ENCODE peak calls at places on chromosomes 13 and 19, in ten cellular contexts. B is body of pancreas, Q is breast epithelium, A is Peyer's patch, Y is stomach, D is lower leg skin, K is heart left ventricle, Z is GM12891, X is GM12892, V is ovary. J is an unnamed sample.

GRCh38 chr13:48222358-48223015 is 10.5 kb upstream of the ITM2B start:
- DNase-seq in Y (no peak), D (no peak), Z (no peak), A (peak), K (no peak), B (no peak), X (no peak), Q (no peak), V (peak), J (no peak)

GRCh38 chr13:107342747-107343146 is 774.8 kb upstream of the ARGLU1 start:
- DNase-seq in A (no peak), Z (no peak), K (no peak), Y (no peak), V (no peak), Q (no peak), D (no peak), B (no peak), X (no peak), J (no peak)

GRCh38 chr13:89061821-89062220 is 1390.7 kb downstream of the SLITRK5 start:
- DNase-seq in K (no peak), D (no peak), A (no peak), X (no peak), Z (no peak), Y (no peak), Q (no peak), V (no peak), B (no peak), J (no peak)

GRCh38 chr13:44710576-44710975 is 134.4 kb upstream of the TSC22D1 start:
- DNase-seq in A (no peak), Z (peak), Q (no peak), Y (no peak), K (no peak), D (no peak), X (peak), B (no peak), V (no peak), J (no peak)

GRCh38 chr13:113651511-113652403 is 6.2 kb downstream of the ATP4B start:
- DNase-seq in B (no peak), Z (no peak), Y (peak), V (no peak), X (no peak), A (peak), D (peak), K (peak), Q (peak), J (no peak)

GRCh38 chr13:66656050-66656449 is 574.1 kb downstream of the PCDH9 start:
- DNase-seq in D (no peak), Z (no peak), Q (no peak), X (no peak), Y (no peak), A (no peak), V (no peak), K (no peak), B (no peak), J (no peak)

GRCh38 chr13:68304287-68304893 is 1074.3 kb upstream of the PCDH9 start:
- DNase-seq in Z (peak), Q (no peak), K (no peak), B (no peak), Y (no peak), V (no peak), A (no peak), X (no peak), D (no peak), J (peak)

GRCh38 chr13:19782049-19782726 is 557 bp downstream of the PSPC1 start:
- DNase-seq in A (peak), Q (peak), X (peak), V (peak), B (peak), Y (peak), Z (peak), K (peak), D (peak), J (peak)

GRCh38 chr13:59112375-59112774 is 1051.4 kb downstream of the DIAPH3 start:
- DNase-seq in A (peak), D (no peak), X (no peak), Q (no peak), Z (no peak), V (no peak), K (peak), B (no peak), Y (no peak), J (no peak)

GRCh38 chr19:46133101-46133627 is 8.7 kb upstream of the IGFL3 start:
- DNase-seq in B (peak), X (no peak), D (peak), K (peak), V (no peak), A (no peak), Z (no peak), Q (no peak), Y (no peak), J (no peak)

GRCh38 chr19:7722231-7722651 is 9.7 kb downstream of the CLEC4G start:
- DNase-seq in Y (no peak), K (no peak), X (no peak), B (no peak), Z (no peak), Q (no peak), D (no peak), V (no peak), A (no peak), J (no peak)

GRCh38 chr19:49214701-49215100 is 57.1 kb downstream of the TRPM4 start:
- DNase-seq in B (no peak), Z (peak), Y (no peak), V (no peak), Q (no peak), D (no peak), K (no peak), A (no peak), X (peak), J (no peak)

GRCh38 chr13:112348642-112349345 is 27.4 kb upstream of the SPACA7 start:
- DNase-seq in Y (no peak), K (no peak), Q (no peak), A (no peak), B (no peak), D (no peak), Z (no peak), X (no peak), V (no peak), J (no peak)

GRCh38 chr13:20145521-20145920 is 15.3 kb downstream of the GJA3 start:
- DNase-seq in B (no peak), V (no peak), Z (no peak), X (no peak), Q (no peak), Y (no peak), K (no peak), D (no peak), A (no peak), J (no peak)

GRCh38 chr19:42169486-42169885 is 37.2 kb upstream of the POU2F2 start:
- DNase-seq in D (no peak), K (no peak), A (no peak), Z (no peak), Q (no peak), B (no peak), V (no peak), X (no peak), Y (no peak), J (no peak)

GRCh38 chr19:16379521-16380313 is 55.1 kb downstream of the KLF2 start:
- DNase-seq in Z (no peak), B (no peak), X (no peak), Y (no peak), V (peak), Q (no peak), D (no peak), A (peak), K (no peak), J (no peak)

GRCh38 chr19:52231154-52231565 is 38.2 kb upstream of the ZNF766 start:
- DNase-seq in A (no peak), Y (no peak), V (no peak), K (no peak), B (no peak), Z (no peak), Q (no peak), X (no peak), D (no peak), J (no peak)

GRCh38 chr13:32791545-32792172 is 205.4 kb downstream of the PDS5B start:
- DNase-seq in X (peak), B (no peak), V (no peak), Q (no peak), K (no peak), Y (no peak), D (no peak), A (no peak), Z (peak), J (no peak)

GRCh38 chr13:32859893-32860292 is 156.3 kb upstream of the KL start:
- DNase-seq in Q (no peak), K (no peak), D (no peak), Y (no peak), B (no peak), Z (no peak), A (no peak), X (no peak), V (no peak), J (no peak)

GRCh38 chr19:36246006-36246391 is 31.1 kb downstream of the ZNF146 start:
- DNase-seq in A (no peak), B (no peak), D (no peak), Q (no peak), Y (no peak), K (no peak), V (no peak), X (no peak), Z (no peak), J (no peak)

GRCh38 chr19:42468273-42468796 is 25.6 kb upstream of the CXCL17 start:
- DNase-seq in A (peak), V (no peak), D (peak), Z (no peak), B (no peak), X (no peak), Q (no peak), K (no peak), Y (no peak), J (no peak)

GRCh38 chr19:7637374-7638256 is 705 bp downstream of the STXBP2 start:
- DNase-seq in A (peak), Z (no peak), K (no peak), V (no peak), Y (peak), B (peak), Q (no peak), X (no peak), D (no peak), J (peak)

GRCh38 chr13:84961023-84961422 is 838.2 kb downstream of the SLITRK6 start:
- DNase-seq in Y (no peak), D (no peak), Z (no peak), V (no peak), X (no peak), A (no peak), B (no peak), K (no peak), Q (no peak), J (no peak)

GRCh38 chr19:19338082-19338481 is 17.5 kb downstream of the MAU2 start:
- DNase-seq in V (no peak), D (no peak), X (no peak), Y (no peak), B (no peak), A (no peak), Q (no peak), K (no peak), Z (no peak), J (no peak)

GRCh38 chr13:30114586-30115256 is 192.6 kb downstream of the KATNAL1 start:
- DNase-seq in X (peak), V (peak), B (peak), Q (peak), Z (peak), D (peak), K (peak), Y (peak), A (peak), J (peak)

GRCh38 chr13:105436946-105437345 is 1098.5 kb downstream of the EFNB2 start:
- DNase-seq in V (no peak), X (no peak), B (no peak), A (no peak), Z (no peak), Q (no peak), K (no peak), D (no peak), Y (no peak), J (peak)

GRCh38 chr13:106619688-106620555 is 52.0 kb upstream of the ARGLU1 start:
- DNase-seq in A (peak), X (peak), Q (no peak), V (peak), K (peak), B (peak), D (peak), Z (peak), Y (no peak), J (peak)

GRCh38 chr13:95948646-95949045 is 104.6 kb downstream of the UGGT2 start:
- DNase-seq in Y (no peak), Z (no peak), D (no peak), V (no peak), Q (no peak), B (no peak), A (no peak), K (no peak), X (no peak), J (peak)

GRCh38 chr13:73335226-73335625 is 276.4 kb downstream of the KLF5 start:
- DNase-seq in D (no peak), V (no peak), A (no peak), Z (no peak), Q (no peak), K (no peak), X (no peak), B (no peak), Y (no peak), J (no peak)

GRCh38 chr13:113904411-113904810 is 40.5 kb upstream of the GAS6 start:
- DNase-seq in Q (peak), B (peak), K (no peak), Y (peak), D (peak), X (no peak), V (no peak), A (peak), Z (no peak), J (peak)

GRCh38 chr19:4566402-4567051 is 7.0 kb upstream of the SEMA6B start:
- DNase-seq in A (no peak), Z (no peak), V (no peak), X (no peak), D (no peak), Q (no peak), B (no peak), Y (no peak), K (no peak), J (no peak)

GRCh38 chr13:71021810-71022422 is 845.1 kb downstream of the DACH1 start:
- DNase-seq in X (no peak), V (no peak), Y (no peak), D (no peak), K (no peak), A (no peak), Z (no peak), Q (no peak), B (no peak), J (no peak)

DNA sequence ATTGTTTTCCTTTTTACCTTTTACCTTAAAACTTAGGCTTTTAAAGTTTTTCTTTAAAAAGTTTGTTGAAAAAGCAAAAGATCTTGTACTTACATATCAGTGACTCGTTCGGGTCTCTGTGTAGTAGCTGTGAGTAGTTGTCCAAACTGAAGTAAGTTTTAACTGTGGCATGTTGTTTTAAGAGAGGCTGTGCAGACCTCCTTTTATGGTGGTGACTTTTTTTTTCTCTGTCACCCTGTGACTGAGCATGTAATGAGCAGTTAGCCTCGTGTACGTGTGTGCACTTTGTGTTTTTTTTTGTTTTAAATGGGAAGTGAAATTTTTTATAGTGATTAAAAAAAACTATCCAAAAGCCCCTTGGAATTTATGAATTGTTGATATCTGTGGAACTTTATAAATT is at the start of gene GPR183:
- DNase-seq in Y (no peak), B (no peak), Q (no peak), V (no peak), K (no peak), A (no peak), D (no peak), Z (no peak), X (no peak), J (peak)
- TF ChIP-seq POLR2A in Y (no peak), B (peak), Q (no peak), V (no peak), K (peak), A (peak), D (peak), Z (peak), X (peak), J (peak)

GRCh38 chr19:40778045-40778864 is at the start of gene RAB4B:
- DNase-seq in B (peak), V (peak), X (peak), Y (peak), D (peak), A (peak), K (peak), Q (peak), Z (peak), J (peak)

GRCh38 chr19:40777795-40778044 is 327 bp upstream of the RAB4B start:
- DNase-seq in D (no peak), V (no peak), X (no peak), Y (no peak), K (no peak), B (no peak), Z (no peak), A (no peak), Q (no peak), J (no peak)

GRCh38 chr19:40776364-40776763 is 1.0 kb downstream of the MIA start:
- DNase-seq in K (no peak), Y (no peak), D (no peak), X (no peak), V (no peak), Z (no peak), Q (no peak), A (no peak), B (no peak), J (no peak)

GRCh38 chr19:40775632-40776022 is 306 bp downstream of the MIA start:
- DNase-seq in K (no peak), D (no peak), X (no peak), Z (no peak), B (no peak), V (no peak), Y (no peak), A (no peak), Q (no peak), J (no peak)

GRCh38 chr19:40776966-40777794 is 867 bp upstream of the RAB4B start:
- DNase-seq in X (peak), Y (peak), D (peak), A (peak), Z (peak), Q (peak), K (peak), B (peak), V (peak), J (peak)
- TF ChIP-seq POLR2A in X (no peak), Y (no peak), D (no peak), A (no peak), Z (no peak), Q (no peak), K (no peak), B (no peak), V (no peak), J (no peak)

GRCh38 chr19:11159598-11160001 is 4.0 kb upstream of the SPC24 start:
- DNase-seq in B (no peak), Z (no peak), X (no peak), Y (no peak), V (peak), A (no peak), D (no peak), K (no peak), Q (no peak), J (no peak)

GRCh38 chr19:11151181-11151580 is 4.4 kb downstream of the SPC24 start:
- DNase-seq in X (no peak), Z (no peak), D (no peak), Y (no peak), V (no peak), Q (no peak), K (peak), B (no peak), A (no peak), J (no peak)

GRCh38 chr19:11154683-11155047 is 917 bp downstream of the SPC24 start:
- DNase-seq in Y (no peak), X (no peak), K (no peak), B (no peak), Z (no peak), D (no peak), V (no peak), A (no peak), Q (no peak), J (peak)

GRCh38 chr19:11152318-11153062 is 3.1 kb downstream of the SPC24 start:
- DNase-seq in Z (no peak), V (peak), A (peak), K (peak), Q (peak), Y (peak), B (peak), D (peak), X (no peak), J (no peak)

GRCh38 chr19:11155373-11156120 is at the start of gene SPC24:
- DNase-seq in X (peak), B (peak), K (peak), A (peak), Y (peak), V (peak), Q (peak), D (peak), Z (peak), J (peak)
- TF ChIP-seq POLR2A in X (peak), B (no peak), K (peak), A (no peak), Y (no peak), V (no peak), Q (no peak), D (no peak), Z (peak), J (peak)

DNA sequence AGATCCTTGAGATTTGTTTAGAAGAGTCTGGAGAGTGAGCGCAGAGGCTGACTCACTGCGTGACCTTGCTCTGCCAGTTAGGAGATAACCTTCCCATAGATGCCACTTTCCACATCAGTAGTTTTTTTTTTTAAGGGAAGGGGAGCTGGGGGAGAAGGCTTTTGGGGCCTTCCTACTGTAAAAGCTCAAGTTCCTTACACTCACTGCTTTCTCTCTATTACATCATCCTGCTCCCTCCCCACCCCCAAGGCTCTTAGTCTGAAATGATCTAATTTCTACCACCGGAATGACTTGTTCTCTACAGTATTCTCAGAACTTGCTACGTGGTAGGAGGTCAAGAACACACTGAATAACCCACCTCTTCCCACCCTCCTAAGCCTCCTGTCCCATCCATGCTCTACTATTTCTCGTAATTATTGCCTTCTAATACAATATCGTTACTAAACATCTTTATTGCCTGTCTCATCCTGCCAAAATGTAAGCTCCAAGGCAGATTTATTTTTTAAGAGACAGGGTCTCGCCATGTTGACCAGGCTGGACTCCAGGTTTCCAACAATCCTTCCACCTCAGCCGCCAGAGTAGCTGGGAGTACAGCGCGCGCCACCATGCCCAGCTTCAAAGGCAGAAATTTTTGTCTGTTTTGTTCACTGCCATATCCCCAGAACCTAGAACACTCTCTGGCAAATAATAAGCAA is 1.2 kb downstream of the LONP1 start:
- DNase-seq in Q (no peak), X (peak), Z (peak), V (no peak), K (no peak), B (no peak), Y (no peak), A (no peak), D (no peak), J (peak)
- TF ChIP-seq POLR2A in Q (no peak), X (peak), Z (peak), V (no peak), K (no peak), B (peak), Y (no peak), A (no peak), D (no peak), J (peak)

GRCh38 chr19:56140583-56141415 is at the start of gene ZNF444:
- DNase-seq in B (peak), X (peak), D (peak), Q (peak), Y (peak), Z (peak), V (peak), K (peak), A (peak), J (peak)
- TF ChIP-seq POLR2A in B (peak), X (peak), D (no peak), Q (no peak), Y (peak), Z (no peak), V (peak), K (peak), A (peak), J (peak)

J was measured in erythroblast.